ENCODE peak calls at places on chromosome 14, in ten cellular contexts. One of them, this sample, is unnamed.

GRCh38 chr14:45140661-45141187 is 5.0 kb downstream of the FANCM start:
- DNase-seq in AG04450: no peak
- DNase-seq in neural progenitor cell: no peak
- DNase-seq in tibial artery: no peak
- DNase-seq in upper lobe of left lung: no peak
- DNase-seq in breast epithelium: no peak
- DNase-seq in sigmoid colon: no peak
- DNase-seq in body of pancreas: no peak
- DNase-seq in SK-N-SH: no peak
- DNase-seq in heart right ventricle: no peak
- DNase-seq in this sample: no peak

GRCh38 chr14:23704890-23705289 is 68.7 kb downstream of the DHRS2 start:
- DNase-seq in AG04450: no peak
- DNase-seq in neural progenitor cell: peak; percentile 31
- DNase-seq in tibial artery: no peak
- DNase-seq in upper lobe of left lung: no peak
- DNase-seq in breast epithelium: no peak
- DNase-seq in sigmoid colon: no peak
- DNase-seq in body of pancreas: no peak
- DNase-seq in SK-N-SH: no peak
- DNase-seq in heart right ventricle: no peak
- DNase-seq in this sample: no peak

GRCh38 chr14:85483037-85483436 is 46.9 kb upstream of the FLRT2 start:
- DNase-seq in AG04450: no peak
- DNase-seq in neural progenitor cell: no peak
- DNase-seq in tibial artery: no peak
- DNase-seq in upper lobe of left lung: no peak
- DNase-seq in breast epithelium: no peak
- DNase-seq in sigmoid colon: no peak
- DNase-seq in body of pancreas: no peak
- DNase-seq in SK-N-SH: no peak
- DNase-seq in heart right ventricle: no peak
- DNase-seq in this sample: no peak

GRCh38 chr14:28785096-28785952 is 18.7 kb downstream of the FOXG1 start:
- DNase-seq in AG04450: no peak
- DNase-seq in neural progenitor cell: peak; percentile 56
- DNase-seq in tibial artery: no peak
- DNase-seq in upper lobe of left lung: no peak
- DNase-seq in breast epithelium: no peak
- DNase-seq in sigmoid colon: no peak
- DNase-seq in body of pancreas: no peak
- DNase-seq in SK-N-SH: no peak
- DNase-seq in heart right ventricle: no peak
- DNase-seq in this sample: no peak

GRCh38 chr14:82855912-82856381 is 1322.3 kb upstream of the SEL1L start:
- DNase-seq in AG04450: no peak
- DNase-seq in neural progenitor cell: peak; percentile 21
- DNase-seq in tibial artery: no peak
- DNase-seq in upper lobe of left lung: no peak
- DNase-seq in breast epithelium: no peak
- DNase-seq in sigmoid colon: no peak
- DNase-seq in body of pancreas: no peak
- DNase-seq in SK-N-SH: peak; percentile 1
- DNase-seq in heart right ventricle: no peak
- DNase-seq in this sample: no peak

GRCh38 chr14:104843442-104844305 is 21.4 kb upstream of the CEP170B start:
- DNase-seq in AG04450: no peak
- DNase-seq in neural progenitor cell: peak; percentile 89
- DNase-seq in tibial artery: no peak
- DNase-seq in upper lobe of left lung: no peak
- DNase-seq in breast epithelium: no peak
- DNase-seq in sigmoid colon: peak; percentile 65
- DNase-seq in body of pancreas: no peak
- DNase-seq in SK-N-SH: peak; percentile 49
- DNase-seq in heart right ventricle: no peak
- DNase-seq in this sample: no peak

GRCh38 chr14:100440207-100440631 is 117.1 kb downstream of the SLC25A47 start:
- DNase-seq in AG04450: peak; percentile 15
- DNase-seq in neural progenitor cell: peak; percentile 83
- DNase-seq in tibial artery: peak; percentile 63
- DNase-seq in upper lobe of left lung: peak; percentile 82
- DNase-seq in breast epithelium: peak; percentile 89
- DNase-seq in sigmoid colon: peak; percentile 79
- DNase-seq in body of pancreas: peak; percentile 79
- DNase-seq in SK-N-SH: peak; percentile 66
- DNase-seq in heart right ventricle: peak; percentile 66
- DNase-seq in this sample: no peak

GRCh38 chr14:103872492-103873113 is 25.2 kb upstream of the PPP1R13B start:
- DNase-seq in AG04450: no peak
- DNase-seq in neural progenitor cell: peak; percentile 40
- DNase-seq in tibial artery: no peak
- DNase-seq in upper lobe of left lung: no peak
- DNase-seq in breast epithelium: no peak
- DNase-seq in sigmoid colon: no peak
- DNase-seq in body of pancreas: no peak
- DNase-seq in SK-N-SH: no peak
- DNase-seq in heart right ventricle: no peak
- DNase-seq in this sample: no peak

GRCh38 chr14:98840076-98840475 is 431.9 kb downstream of the BCL11B start:
- DNase-seq in AG04450: no peak
- DNase-seq in neural progenitor cell: no peak
- DNase-seq in tibial artery: no peak
- DNase-seq in upper lobe of left lung: no peak
- DNase-seq in breast epithelium: no peak
- DNase-seq in sigmoid colon: no peak
- DNase-seq in body of pancreas: no peak
- DNase-seq in SK-N-SH: no peak
- DNase-seq in heart right ventricle: no peak
- DNase-seq in this sample: no peak

GRCh38 chr14:77400216-77400615 is 23.0 kb downstream of the SAMD15 start:
- DNase-seq in AG04450: no peak
- DNase-seq in neural progenitor cell: no peak
- DNase-seq in tibial artery: no peak
- DNase-seq in upper lobe of left lung: no peak
- DNase-seq in breast epithelium: no peak
- DNase-seq in sigmoid colon: no peak
- DNase-seq in body of pancreas: no peak
- DNase-seq in SK-N-SH: no peak
- DNase-seq in heart right ventricle: no peak
- DNase-seq in this sample: no peak

GRCh38 chr14:94158239-94158888 is 15.8 kb upstream of the PPP4R4 start:
- DNase-seq in AG04450: no peak
- DNase-seq in neural progenitor cell: no peak
- DNase-seq in tibial artery: no peak
- DNase-seq in upper lobe of left lung: no peak
- DNase-seq in breast epithelium: no peak
- DNase-seq in sigmoid colon: no peak
- DNase-seq in body of pancreas: no peak
- DNase-seq in SK-N-SH: no peak
- DNase-seq in heart right ventricle: no peak
- DNase-seq in this sample: no peak

GRCh38 chr14:98931911-98932310 is 340.1 kb downstream of the BCL11B start:
- DNase-seq in AG04450: no peak
- DNase-seq in neural progenitor cell: no peak
- DNase-seq in tibial artery: peak; percentile 17
- DNase-seq in upper lobe of left lung: peak; percentile 44
- DNase-seq in breast epithelium: no peak
- DNase-seq in sigmoid colon: peak; percentile 62
- DNase-seq in body of pancreas: no peak
- DNase-seq in SK-N-SH: no peak
- DNase-seq in heart right ventricle: no peak
- DNase-seq in this sample: no peak

GRCh38 chr14:88864198-88864597 is 39.7 kb downstream of the TTC8 start:
- DNase-seq in AG04450: no peak
- DNase-seq in neural progenitor cell: no peak
- DNase-seq in tibial artery: no peak
- DNase-seq in upper lobe of left lung: no peak
- DNase-seq in breast epithelium: no peak
- DNase-seq in sigmoid colon: no peak
- DNase-seq in body of pancreas: no peak
- DNase-seq in SK-N-SH: no peak
- DNase-seq in heart right ventricle: no peak
- DNase-seq in this sample: no peak
- H3K9me3 ChIP-seq in AG04450: no peaks in the 10 kb centered on the region
- H3K9me3 ChIP-seq in neural progenitor cell: no peaks in the 10 kb centered on the region
- H3K9me3 ChIP-seq in tibial artery: no peaks in the 10 kb centered on the region
- H3K9me3 ChIP-seq in upper lobe of left lung: no peaks in the 10 kb centered on the region
- H3K9me3 ChIP-seq in breast epithelium: no peaks in the 10 kb centered on the region
- H3K9me3 ChIP-seq in sigmoid colon: no peaks in the 10 kb centered on the region
- H3K9me3 ChIP-seq in body of pancreas: no peaks in the 10 kb centered on the region
- H3K9me3 ChIP-seq in SK-N-SH: no peaks in the 10 kb centered on the region
- H3K9me3 ChIP-seq in heart right ventricle: no peaks in the 10 kb centered on the region
- H3K9me3 ChIP-seq in this sample: no peaks in the 10 kb centered on the region

DNA sequence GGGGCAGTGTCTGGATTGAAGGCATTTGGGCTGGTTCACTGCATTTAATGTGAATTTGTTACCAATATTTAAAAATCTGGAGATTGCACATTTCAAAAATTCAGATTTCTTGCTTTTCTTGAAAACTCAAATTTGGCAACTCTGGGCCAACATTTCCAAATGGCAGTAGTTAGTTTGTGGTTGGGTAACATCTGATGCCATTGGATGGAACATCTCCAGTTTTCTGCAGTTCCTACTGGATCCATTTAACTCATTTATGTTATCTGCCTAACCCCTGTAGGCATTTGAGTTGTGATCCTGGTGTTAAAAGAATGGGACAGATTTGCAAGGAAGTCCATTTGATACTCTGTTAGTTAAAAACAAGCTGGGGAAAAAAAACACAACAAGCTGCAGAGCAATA is 7.8 kb downstream of the EIF2B2 start:
- DNase-seq in AG04450: no peak
- DNase-seq in neural progenitor cell: no peak
- DNase-seq in tibial artery: no peak
- DNase-seq in upper lobe of left lung: no peak
- DNase-seq in breast epithelium: no peak
- DNase-seq in sigmoid colon: no peak
- DNase-seq in body of pancreas: no peak
- DNase-seq in SK-N-SH: no peak
- DNase-seq in heart right ventricle: no peak
- DNase-seq in this sample: no peak
- TF ChIP-seq CTCF in AG04450: no peak
- TF ChIP-seq CTCF in neural progenitor cell: no peak
- TF ChIP-seq CTCF in tibial artery: no peak
- TF ChIP-seq CTCF in upper lobe of left lung: no peak
- TF ChIP-seq CTCF in breast epithelium: no peak
- TF ChIP-seq CTCF in sigmoid colon: no peak
- TF ChIP-seq CTCF in body of pancreas: no peak
- TF ChIP-seq CTCF in SK-N-SH: no peak
- TF ChIP-seq CTCF in heart right ventricle: no peak
- TF ChIP-seq CTCF in this sample: no peak

GRCh38 chr14:92973798-92974372 is 50.9 kb downstream of the CHGA start:
- DNase-seq in AG04450: no peak
- DNase-seq in neural progenitor cell: no peak
- DNase-seq in tibial artery: no peak
- DNase-seq in upper lobe of left lung: no peak
- DNase-seq in breast epithelium: no peak
- DNase-seq in sigmoid colon: no peak
- DNase-seq in body of pancreas: no peak
- DNase-seq in SK-N-SH: no peak
- DNase-seq in heart right ventricle: no peak
- DNase-seq in this sample: no peak

GRCh38 chr14:92973265-92973797 is 50.4 kb downstream of the CHGA start:
- DNase-seq in AG04450: no peak
- DNase-seq in neural progenitor cell: peak; percentile 77
- DNase-seq in tibial artery: peak; percentile 68
- DNase-seq in upper lobe of left lung: peak; percentile 67
- DNase-seq in breast epithelium: peak; percentile 69
- DNase-seq in sigmoid colon: peak; percentile 94
- DNase-seq in body of pancreas: peak; percentile 65
- DNase-seq in SK-N-SH: peak; percentile 74
- DNase-seq in heart right ventricle: peak; percentile 82
- DNase-seq in this sample: no peak

GRCh38 chr14:92976268-92976667 is 53.3 kb downstream of the CHGA start:
- DNase-seq in AG04450: no peak
- DNase-seq in neural progenitor cell: no peak
- DNase-seq in tibial artery: no peak
- DNase-seq in upper lobe of left lung: no peak
- DNase-seq in breast epithelium: no peak
- DNase-seq in sigmoid colon: no peak
- DNase-seq in body of pancreas: no peak
- DNase-seq in SK-N-SH: no peak
- DNase-seq in heart right ventricle: no peak
- DNase-seq in this sample: no peak

GRCh38 chr14:92971601-92972180 is 48.7 kb downstream of the CHGA start:
- DNase-seq in AG04450: no peak
- DNase-seq in neural progenitor cell: no peak
- DNase-seq in tibial artery: no peak
- DNase-seq in upper lobe of left lung: no peak
- DNase-seq in breast epithelium: no peak
- DNase-seq in sigmoid colon: no peak
- DNase-seq in body of pancreas: no peak
- DNase-seq in SK-N-SH: no peak
- DNase-seq in heart right ventricle: no peak
- DNase-seq in this sample: no peak

GRCh38 chr14:92974541-92975345 is 51.8 kb downstream of the CHGA start:
- DNase-seq in AG04450: no peak
- DNase-seq in neural progenitor cell: no peak
- DNase-seq in tibial artery: no peak
- DNase-seq in upper lobe of left lung: no peak
- DNase-seq in breast epithelium: no peak
- DNase-seq in sigmoid colon: no peak
- DNase-seq in body of pancreas: no peak
- DNase-seq in SK-N-SH: no peak
- DNase-seq in heart right ventricle: no peak
- DNase-seq in this sample: no peak
- H3K9me3 ChIP-seq in AG04450: peaks cover 27% of the 10 kb centered on the region
- H3K9me3 ChIP-seq in neural progenitor cell: no peaks in the 10 kb centered on the region
- H3K9me3 ChIP-seq in tibial artery: no peaks in the 10 kb centered on the region
- H3K9me3 ChIP-seq in upper lobe of left lung: peaks cover 21% of the 10 kb centered on the region
- H3K9me3 ChIP-seq in breast epithelium: peaks cover 23% of the 10 kb centered on the region
- H3K9me3 ChIP-seq in sigmoid colon: no peaks in the 10 kb centered on the region
- H3K9me3 ChIP-seq in body of pancreas: no peaks in the 10 kb centered on the region
- H3K9me3 ChIP-seq in SK-N-SH: no peaks in the 10 kb centered on the region
- H3K9me3 ChIP-seq in heart right ventricle: no peaks in the 10 kb centered on the region
- H3K9me3 ChIP-seq in this sample: no peaks in the 10 kb centered on the region

DNA sequence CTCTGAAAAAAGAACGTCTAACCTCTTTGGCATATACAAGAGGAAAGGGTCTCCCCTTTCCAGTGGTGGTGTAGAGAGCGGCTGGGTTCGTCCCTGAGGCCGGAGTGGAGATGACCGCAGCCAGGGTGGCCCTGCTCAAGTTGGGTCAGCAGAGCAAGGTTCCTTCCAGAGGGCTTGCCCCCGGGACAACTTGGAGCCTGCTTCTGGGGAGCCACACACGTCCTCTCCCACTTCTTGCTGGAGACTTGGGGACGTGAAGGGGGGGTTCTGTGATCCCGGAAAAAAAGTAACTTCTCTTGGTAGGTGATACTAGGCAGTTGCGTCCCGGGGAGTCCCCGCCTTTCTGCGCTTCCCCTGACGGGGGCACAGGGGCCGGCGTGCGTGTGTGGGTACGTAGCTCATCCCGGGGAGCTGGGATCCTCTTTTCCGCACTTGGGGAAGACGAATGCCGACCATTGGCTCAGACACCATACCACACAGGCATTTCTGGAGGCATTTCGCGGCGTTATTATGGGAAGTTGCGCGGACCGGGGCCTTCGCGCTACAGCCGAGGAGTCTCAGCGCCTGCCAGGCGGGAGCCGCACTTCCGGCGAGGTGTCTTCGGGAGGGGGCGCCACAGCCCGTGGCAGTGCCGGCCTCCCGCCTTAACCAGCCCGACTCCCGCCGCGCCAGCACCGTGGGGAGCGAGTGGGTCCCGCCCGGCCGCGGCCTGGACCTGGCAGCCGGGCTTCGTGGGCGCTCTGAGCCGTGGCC is 14.8 kb upstream of the PAX9 start:
- DNase-seq in AG04450: no peak
- DNase-seq in neural progenitor cell: peak; percentile 70
- DNase-seq in tibial artery: no peak
- DNase-seq in upper lobe of left lung: no peak
- DNase-seq in breast epithelium: no peak
- DNase-seq in sigmoid colon: no peak
- DNase-seq in body of pancreas: peak; percentile 31
- DNase-seq in SK-N-SH: no peak
- DNase-seq in heart right ventricle: no peak
- DNase-seq in this sample: no peak
- TF ChIP-seq CTCF in AG04450: no peak
- TF ChIP-seq CTCF in neural progenitor cell: peak; percentile 48
- TF ChIP-seq CTCF in tibial artery: peak; percentile 12
- TF ChIP-seq CTCF in upper lobe of left lung: no peak
- TF ChIP-seq CTCF in breast epithelium: no peak
- TF ChIP-seq CTCF in sigmoid colon: no peak
- TF ChIP-seq CTCF in body of pancreas: no peak
- TF ChIP-seq CTCF in SK-N-SH: no peak
- TF ChIP-seq CTCF in heart right ventricle: no peak
- TF ChIP-seq CTCF in this sample: no peak